ENCODE peak calls at places on chromosome 13, in seven cellular contexts. T is mesendoderm, U is H9, K is neuronal stem cell, V is H1, D is trophoblast cell, S is mesenchymal stem cell. X is an unnamed sample.

GRCh38 chr13:87123987-87124784 is 547.0 kb upstream of the SLITRK5 start:
- DNase-seq in T (peak; percentile 94), U (peak; percentile 48), K (peak; percentile 8), V (no peak), D (peak; percentile 47), S (peak; percentile 100), X (peak; percentile 100)

GRCh38 chr13:114068723-114069322 is 63.6 kb downstream of the RASA3 start:
- DNase-seq in T (peak; percentile 81), U (no peak), K (no peak), V (no peak), D (no peak), S (peak; percentile 86), X (peak; percentile 77)

GRCh38 chr13:93318538-93318937 is 91.9 kb downstream of the GPC6 start:
- DNase-seq in T (peak; percentile 62), U (no peak), K (no peak), V (no peak), D (no peak), S (peak; percentile 39), X (peak; percentile 35)

GRCh38 chr13:97194473-97194872 is 27.7 kb upstream of the MBNL2 start:
- DNase-seq in T (peak; percentile 91), U (no peak), K (no peak), V (no peak), D (peak; percentile 86), S (no peak), X (peak; percentile 78)

GRCh38 chr13:75250526-75251183 is 231.3 kb downstream of the TBC1D4 start:
- DNase-seq in T (no peak), U (no peak), K (no peak), V (no peak), D (no peak), S (no peak), X (peak; percentile 83)

GRCh38 chr13:37289212-37289935 is 183.9 kb upstream of the CSNK1A1L start:
- DNase-seq in T (no peak), U (no peak), K (no peak), V (no peak), D (no peak), S (no peak), X (no peak)

GRCh38 chr13:33639640-33640080 is 178.3 kb upstream of the RFC3 start:
- DNase-seq in T (no peak), U (no peak), K (no peak), V (no peak), D (peak; percentile 87), S (no peak), X (no peak)

GRCh38 chr13:94073006-94073744 is 406.3 kb downstream of the DCT start:
- DNase-seq in T (no peak), U (no peak), K (no peak), V (no peak), D (no peak), S (peak; percentile 38), X (peak; percentile 91)

GRCh38 chr13:53075356-53076041 is 46.9 kb downstream of the OLFM4 start:
- DNase-seq in T (peak; percentile 61), U (no peak), K (no peak), V (no peak), D (no peak), S (no peak), X (no peak)

GRCh38 chr13:40153516-40153915 is 498.1 kb downstream of the COG6 start:
- DNase-seq in T (no peak), U (no peak), K (no peak), V (no peak), D (no peak), S (no peak), X (no peak)

GRCh38 chr13:101346942-101347728 is 69.2 kb downstream of the NALCN start:
- DNase-seq in T (no peak), U (no peak), K (no peak), V (no peak), D (no peak), S (peak; percentile 27), X (peak; percentile 14)

GRCh38 chr13:102699419-102699961 is 4.6 kb upstream of the METTL21C start:
- DNase-seq in T (no peak), U (no peak), K (no peak), V (no peak), D (no peak), S (no peak), X (no peak)

GRCh38 chr13:109744512-109745051 is 41.8 kb downstream of the IRS2 start:
- DNase-seq in T (no peak), U (no peak), K (no peak), V (no peak), D (no peak), S (peak; percentile 96), X (peak; percentile 92)

GRCh38 chr13:91329736-91330135 is 17.8 kb upstream of the MIR17HG start:
- DNase-seq in T (no peak), U (no peak), K (no peak), V (no peak), D (no peak), S (no peak), X (no peak)

GRCh38 chr13:80022146-80022545 is 318.8 kb downstream of the SPRY2 start:
- DNase-seq in T (no peak), U (no peak), K (no peak), V (no peak), D (no peak), S (no peak), X (no peak)

GRCh38 chr13:28611654-28612131 is 47.2 kb upstream of the POMP start:
- DNase-seq in T (peak; percentile 84), U (no peak), K (no peak), V (no peak), D (no peak), S (peak; percentile 72), X (peak; percentile 44)

GRCh38 chr13:91520952-91521351 is 122.5 kb downstream of the GPC5 start:
- DNase-seq in T (no peak), U (no peak), K (no peak), V (no peak), D (no peak), S (peak; percentile 32), X (no peak)

GRCh38 chr13:99446242-99446641 is 55.0 kb upstream of the TM9SF2 start:
- DNase-seq in T (peak; percentile 73), U (peak; percentile 61), K (no peak), V (no peak), D (no peak), S (no peak), X (no peak)
- H2BK120ac ChIP-seq in T (no peak overlapping the region), U (no peak overlapping the region), K (no peak overlapping the region), V (no peak overlapping the region), D (no peak overlapping the region), S (no peak overlapping the region), X (no peak overlapping the region)

GRCh38 chr13:44021422-44021821 is 141.7 kb downstream of the LACC1 start:
- DNase-seq in T (no peak), U (no peak), K (no peak), V (no peak), D (no peak), S (no peak), X (no peak)

GRCh38 chr13:44022196-44022595 is 142.5 kb downstream of the LACC1 start:
- DNase-seq in T (no peak), U (no peak), K (no peak), V (no peak), D (peak; percentile 38), S (no peak), X (no peak)

GRCh38 chr13:44030615-44031014 is 150.9 kb downstream of the LACC1 start:
- DNase-seq in T (no peak), U (no peak), K (no peak), V (no peak), D (peak; percentile 51), S (no peak), X (no peak)

GRCh38 chr13:44026194-44026593 is 146.5 kb downstream of the LACC1 start:
- DNase-seq in T (no peak), U (no peak), K (no peak), V (no peak), D (no peak), S (no peak), X (no peak)

DNA sequence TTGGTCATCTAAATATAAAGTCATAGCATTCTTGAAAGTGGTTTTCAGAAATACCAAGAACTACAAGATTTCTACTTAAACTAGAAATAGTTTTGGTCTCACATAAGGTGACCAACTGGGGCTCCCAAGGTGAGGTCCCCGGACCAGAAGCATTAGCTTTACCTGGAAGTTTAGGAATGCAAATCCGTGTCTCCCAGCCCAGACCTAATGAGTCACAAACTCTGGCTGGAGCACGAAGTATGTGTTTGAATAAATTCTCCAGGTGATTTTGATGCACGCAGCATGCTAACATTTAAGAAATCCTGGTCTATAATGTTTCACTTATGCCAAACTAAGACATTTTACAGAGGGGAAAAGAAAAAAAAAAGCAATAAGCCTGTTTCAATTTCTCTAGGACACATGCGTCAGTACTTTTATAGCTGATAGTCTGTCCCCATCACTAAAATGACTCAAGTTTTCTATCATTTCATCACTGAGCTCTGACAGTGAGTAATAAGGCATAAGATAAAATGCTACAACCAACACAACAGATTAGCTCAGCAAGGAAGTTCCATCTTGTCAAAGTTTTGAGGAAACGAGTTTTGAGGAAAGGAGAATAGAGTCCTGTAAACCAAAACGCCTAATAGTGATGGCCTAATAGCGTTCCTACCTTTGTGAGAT is 144.9 kb downstream of the LACC1 start:
- DNase-seq in T (no peak), U (no peak), K (no peak), V (no peak), D (peak; percentile 61), S (no peak), X (no peak)
- H3K18ac ChIP-seq in T (no peak overlapping the region), U (no peak overlapping the region), K (no peak overlapping the region), V (no peak overlapping the region), D (no peak overlapping the region), S (no peak overlapping the region), X (no peak overlapping the region)

GRCh38 chr13:73970413-73971055 is 163.7 kb downstream of the KLF12 start:
- DNase-seq in T (no peak), U (no peak), K (no peak), V (no peak), D (no peak), S (no peak), X (no peak)

GRCh38 chr13:73972503-73972902 is 161.7 kb downstream of the KLF12 start:
- DNase-seq in T (no peak), U (no peak), K (no peak), V (no peak), D (no peak), S (no peak), X (no peak)

GRCh38 chr13:73975767-73976166 is 158.4 kb downstream of the KLF12 start:
- DNase-seq in T (no peak), U (no peak), K (no peak), V (no peak), D (no peak), S (no peak), X (no peak)

GRCh38 chr13:73971481-73971880 is 162.7 kb downstream of the KLF12 start:
- DNase-seq in T (no peak), U (no peak), K (no peak), V (no peak), D (no peak), S (no peak), X (no peak)

DNA sequence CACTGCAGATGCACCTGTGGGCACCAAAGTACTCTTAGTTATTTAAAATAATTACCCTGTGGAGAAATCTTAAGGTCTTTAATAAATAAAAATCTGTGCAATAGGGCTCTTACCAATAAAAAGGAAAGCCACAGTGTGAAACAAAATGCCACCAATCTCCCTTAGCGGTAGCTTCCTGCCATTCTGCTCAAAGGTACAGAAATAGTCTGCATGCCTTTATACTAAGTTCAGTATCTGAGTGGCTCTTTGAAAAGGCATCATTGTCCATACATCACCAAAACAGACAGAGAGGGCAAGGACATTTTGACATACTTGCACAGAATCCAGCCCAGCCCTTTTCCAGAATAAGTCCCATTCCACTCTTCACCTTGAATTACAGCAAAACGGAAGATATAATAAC is 161.0 kb downstream of the KLF12 start:
- DNase-seq in T (no peak), U (no peak), K (no peak), V (no peak), D (no peak), S (no peak), X (no peak)
- H2BK120ac ChIP-seq in T (no peak overlapping the region), U (no peak overlapping the region), K (no peak overlapping the region), V (no peak overlapping the region), D (no peak overlapping the region), S (no peak overlapping the region), X (no peak overlapping the region)

GRCh38 chr13:96053003-96053703 is at the start of gene UGGT2:
- DNase-seq in T (peak; percentile 89), U (peak; percentile 91), K (peak; percentile 76), V (peak; percentile 88), D (peak; percentile 97), S (peak; percentile 96), X (peak; percentile 94)
- H3K18ac ChIP-seq in T (peak within 1 kb of the TSS; percentile 43), U (peak within 1 kb of the TSS; percentile 79), K (peak within 1 kb of the TSS; percentile 93), V (peak within 1 kb of the TSS; percentile 91), D (peak within 1 kb of the TSS; percentile 98), S (peak within 1 kb of the TSS; percentile 72), X (peak within 1 kb of the TSS; percentile 72)

X was measured in IMR-90.